ENCODE peak calls at places on chromosomes 5 and 9, in five cellular contexts. K, A, T, W and G are unnamed samples.

GRCh38 chr5:76952795-76953536 is at the start of gene CRHBP:
- DNase-seq in A (no peak), T (peak; percentile 52), K (no peak), W (no peak), G (no peak)

GRCh38 chr9:34554211-34555001 is 31.6 kb upstream of the ENHO start:
- DNase-seq in W (no peak), A (no peak), K (peak; percentile 63), T (no peak), G (no peak)

GRCh38 chr5:58231041-58231440 is 228.8 kb downstream of the PLK2 start:
- DNase-seq in K (no peak), W (peak; percentile 13), A (no peak), T (no peak), G (no peak)

GRCh38 chr5:34866989-34867471 is 28.1 kb downstream of the TTC23L start:
- DNase-seq in W (no peak), A (no peak), T (no peak), K (no peak), G (no peak)

GRCh38 chr5:37637165-37637845 is 202.5 kb downstream of the GDNF start:
- DNase-seq in W (no peak), A (no peak), T (no peak), K (no peak), G (no peak)

GRCh38 chr9:101312661-101313060 is 72.1 kb downstream of the BAAT start:
- DNase-seq in A (no peak), W (no peak), K (no peak), T (no peak), G (no peak)

GRCh38 chr9:117546894-117547293 is 132.0 kb upstream of the ASTN2 start:
- DNase-seq in T (peak; percentile 30), W (peak; percentile 11), A (peak; percentile 21), K (no peak), G (no peak)

GRCh38 chr9:130570200-130570599 is 9.2 kb upstream of the FUBP3 start:
- DNase-seq in W (no peak), K (no peak), T (no peak), A (no peak), G (no peak)

GRCh38 chr9:136764301-136764891 is at the start of gene LCN15:
- DNase-seq in K (no peak), A (no peak), W (no peak), T (peak; percentile 36), G (no peak)

GRCh38 chr9:94900222-94901018 is 173.9 kb downstream of the AOPEP start:
- DNase-seq in K (no peak), A (no peak), T (peak; percentile 8), W (peak; percentile 79), G (no peak)

GRCh38 chr5:159202151-159202550 is 7.2 kb downstream of the RNF145 start:
- DNase-seq in K (no peak), W (no peak), A (no peak), T (no peak), G (no peak)

GRCh38 chr5:43354774-43355173 is 41.6 kb upstream of the HMGCS1 start:
- DNase-seq in W (peak; percentile 6), K (no peak), A (no peak), T (no peak), G (no peak)

GRCh38 chr5:131377785-131378325 is 114.0 kb downstream of the CDC42SE2 start:
- DNase-seq in T (no peak), K (no peak), W (no peak), A (no peak), G (no peak)

GRCh38 chr9:128118971-128119665 is 8.4 kb downstream of the PTGES2 start:
- DNase-seq in T (peak; percentile 23), K (peak; percentile 68), W (no peak), A (no peak), G (peak; percentile 29)

GRCh38 chr9:70392189-70392588 is 22.3 kb downstream of the KLF9 start:
- DNase-seq in W (no peak), T (no peak), K (no peak), A (no peak), G (no peak)

GRCh38 chr5:102578362-102578761 is 79.6 kb upstream of the SLCO6A1 start:
- DNase-seq in A (no peak), W (no peak), K (no peak), T (no peak), G (no peak)

GRCh38 chr5:50325237-50325832 is 115.8 kb downstream of the EMB start:
- DNase-seq in W (no peak), A (no peak), T (no peak), K (no peak), G (no peak)

GRCh38 chr9:81028504-81028903 is 660.8 kb downstream of the TLE1 start:
- DNase-seq in K (no peak), T (no peak), W (peak; percentile 96), A (no peak), G (no peak)

GRCh38 chr9:112367465-112367864 is 12.4 kb upstream of the HSDL2 start:
- DNase-seq in W (no peak), A (no peak), K (no peak), T (no peak), G (no peak)

GRCh38 chr5:16179936-16180788 is 571 bp upstream of the MARCHF11 start:
- DNase-seq in T (peak; percentile 38), K (no peak), W (no peak), A (no peak), G (no peak)

GRCh38 chr5:65105301-65105700 is 336.6 kb downstream of the CWC27 start:
- DNase-seq in W (no peak), A (no peak), T (no peak), K (no peak), G (no peak)

GRCh38 chr9:93245437-93245970 is 61.6 kb downstream of the WNK2 start:
- DNase-seq in T (no peak), W (no peak), K (no peak), A (no peak), G (no peak)

GRCh38 chr5:80960531-80961375 is 590 bp downstream of the RASGRF2 start:
- DNase-seq in W (peak; percentile 31), A (peak; percentile 47), K (peak; percentile 80), T (peak; percentile 47), G (peak; percentile 47)

GRCh38 chr5:171342362-171343111 is 33.5 kb downstream of the TLX3 start:
- DNase-seq in T (peak; percentile 62), W (peak; percentile 37), A (peak; percentile 41), K (peak; percentile 15), G (no peak)

GRCh38 chr9:96453625-96454024 is 3.7 kb downstream of the HABP4 start:
- DNase-seq in K (no peak), A (no peak), T (no peak), W (peak; percentile 38), G (no peak)

GRCh38 chr5:103375356-103375755 is 116.8 kb downstream of the MACIR start:
- DNase-seq in A (no peak), W (no peak), T (no peak), K (no peak), G (no peak)

GRCh38 chr9:5375790-5376477 is 36.3 kb upstream of the RLN1 start:
- DNase-seq in A (no peak), W (peak; percentile 17), T (no peak), K (no peak), G (no peak)

GRCh38 chr5:181248277-181248676 is 4.6 kb upstream of the RACK1 start:
- DNase-seq in A (no peak), W (no peak), K (no peak), T (no peak), G (no peak)
- H3K4me1 ChIP-seq in A (peaks cover 14% of the 10 kb centered on the region), W (peaks cover 36% of the 10 kb centered on the region), K (peaks cover 91% of the 10 kb centered on the region), T (no peaks in the 10 kb centered on the region), G (peaks cover 79% of the 10 kb centered on the region)

GRCh38 chr5:179378441-179379271 is 33.4 kb upstream of the ADAMTS2 start:
- DNase-seq in A (no peak), K (no peak), T (peak; percentile 12), W (no peak), G (no peak)

GRCh38 chr5:179380211-179381035 is 35.2 kb upstream of the ADAMTS2 start:
- DNase-seq in A (no peak), T (peak; percentile 21), K (no peak), W (no peak), G (no peak)

GRCh38 chr5:179378116-179378440 is 32.8 kb upstream of the ADAMTS2 start:
- DNase-seq in A (no peak), W (no peak), T (peak; percentile 12), K (no peak), G (no peak)

GRCh38 chr5:179377421-179378115 is 32.3 kb upstream of the ADAMTS2 start:
- DNase-seq in K (no peak), A (no peak), T (peak; percentile 12), W (no peak), G (no peak)

GRCh38 chr5:179379321-179379890 is 34.1 kb upstream of the ADAMTS2 start:
- DNase-seq in T (peak; percentile 10), K (no peak), A (no peak), W (no peak), G (no peak)
- H3K27ac ChIP-seq in T (no peak overlapping the region), K (no peak overlapping the region), A (no peak overlapping the region), W (no peak overlapping the region), G (no peak overlapping the region)

GRCh38 chr9:125548141-125548540 is 158.9 kb downstream of the MAPKAP1 start:
- DNase-seq in K (no peak), W (no peak), T (no peak), A (no peak), G (no peak)

GRCh38 chr9:125550633-125551032 is 156.4 kb downstream of the MAPKAP1 start:
- DNase-seq in T (no peak), K (no peak), A (no peak), W (no peak), G (no peak)

GRCh38 chr9:125550216-125550614 is 156.8 kb downstream of the MAPKAP1 start:
- DNase-seq in T (no peak), K (no peak), W (no peak), A (no peak), G (no peak)

GRCh38 chr9:125549465-125550215 is 157.4 kb downstream of the MAPKAP1 start:
- DNase-seq in A (peak; percentile 38), W (no peak), T (no peak), K (no peak), G (no peak)

DNA sequence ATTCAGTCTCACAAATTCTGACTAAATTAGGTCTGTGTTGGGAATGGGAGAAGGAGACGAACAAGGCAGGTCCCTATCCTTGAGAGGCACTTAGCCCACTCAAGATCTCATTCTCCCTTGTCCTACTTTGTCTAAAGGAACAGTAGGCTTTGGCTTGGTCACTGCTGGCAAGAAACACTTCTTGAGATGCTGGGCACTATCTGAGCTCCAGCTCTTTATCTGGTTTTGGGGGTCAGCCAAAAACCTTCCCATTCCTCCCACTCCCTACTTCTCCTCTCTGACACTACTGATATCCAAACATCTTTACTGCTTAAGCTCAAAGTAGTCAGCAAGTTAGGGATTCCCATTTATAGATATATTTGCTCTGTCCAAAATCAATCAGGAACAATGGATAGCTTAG is 155.2 kb downstream of the MAPKAP1 start:
- DNase-seq in K (no peak), T (no peak), A (no peak), W (no peak), G (no peak)
- H3K4me1 ChIP-seq in K (peaks cover 38% of the 10 kb centered on the region), T (no peaks in the 10 kb centered on the region), A (peaks cover 7% of the 10 kb centered on the region), W (no peaks in the 10 kb centered on the region), G (peaks cover 27% of the 10 kb centered on the region)

DNA sequence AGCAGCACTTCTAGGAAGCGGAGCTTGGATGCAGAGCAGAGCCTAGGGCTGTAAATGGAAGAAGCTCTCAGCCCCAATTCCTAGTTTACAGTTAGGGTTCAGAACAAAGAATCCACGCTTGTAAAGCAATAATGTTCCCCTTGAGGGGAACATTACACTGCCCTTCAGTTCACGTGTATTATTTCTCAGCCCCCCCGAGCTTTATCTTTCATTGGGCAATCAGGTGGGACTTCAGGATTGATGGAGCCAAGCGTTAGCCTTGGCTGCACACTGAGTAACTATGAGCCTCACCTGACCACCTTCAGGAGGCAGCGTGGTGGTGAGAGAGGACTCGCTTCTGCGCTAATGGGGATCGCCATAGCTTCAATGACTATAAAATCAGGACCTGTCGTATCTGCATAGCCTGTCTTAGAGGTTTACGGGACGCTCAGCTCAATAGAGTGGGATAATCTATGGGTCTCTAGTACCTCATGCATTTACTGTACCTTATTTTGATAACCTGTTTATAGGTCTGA is 157.0 kb upstream of the RASEF start:
- DNase-seq in K (no peak), A (no peak), T (no peak), W (peak; percentile 20), G (no peak)
- H3K27ac ChIP-seq in K (peak overlapping the region; percentile 51), A (no peak overlapping the region), T (no peak overlapping the region), W (peak overlapping the region; percentile 60), G (peak overlapping the region; percentile 70)